ENCODE peak calls at places on chromosome 4, in seven cellular contexts. G is AG09309, A is stromal cell of bone marrow, R is pons, B is iris pigment epithelial cell, Z is EL, J is H4. F is an unnamed sample.
A peak's percentile ranks its signal among the peaks of the same experiment; 100 is the strongest.

GRCh38 chr4:15132739-15133138 is 130.5 kb downstream of the CPEB2 start:
- DNase-seq in G (no peak), A (no peak), R (peak; percentile 98), B (no peak), Z (no peak), J (no peak), F (no peak)

GRCh38 chr4:36394352-36394903 is 113.0 kb downstream of the DTHD1 start:
- DNase-seq in G (no peak), A (no peak), R (peak; percentile 67), B (no peak), Z (no peak), J (no peak), F (no peak)

GRCh38 chr4:6470502-6471302 is 1.7 kb downstream of the PPP2R2C start:
- DNase-seq in G (no peak), A (peak; percentile 13), R (no peak), B (peak; percentile 42), Z (peak; percentile 50), J (peak; percentile 34), F (peak; percentile 96)

GRCh38 chr4:129978315-129978714 is 882.4 kb downstream of the C4orf33 start:
- DNase-seq in G (no peak), A (no peak), R (peak; percentile 42), B (no peak), Z (no peak), J (no peak), F (no peak)

GRCh38 chr4:17809667-17810066 is 890 bp downstream of the DCAF16 start:
- DNase-seq in G (no peak), A (no peak), R (peak; percentile 6), B (no peak), Z (no peak), J (no peak), F (no peak)

GRCh38 chr4:156958276-156959074 is 13.1 kb downstream of the PDGFC start:
- DNase-seq in G (no peak), A (no peak), R (no peak), B (no peak), Z (no peak), J (no peak), F (no peak)

GRCh38 chr4:56330691-56331090 is 56.6 kb downstream of the AASDH start:
- DNase-seq in G (no peak), A (no peak), R (no peak), B (peak; percentile 47), Z (no peak), J (no peak), F (no peak)

GRCh38 chr4:138555107-138555506 is 313.0 kb upstream of the SLC7A11 start:
- DNase-seq in G (no peak), A (no peak), R (no peak), B (no peak), Z (no peak), J (no peak), F (no peak)

GRCh38 chr4:14850374-14851097 is 151.7 kb upstream of the CPEB2 start:
- DNase-seq in G (no peak), A (no peak), R (no peak), B (no peak), Z (no peak), J (no peak), F (no peak)

GRCh38 chr4:37002625-37003024 is 241.9 kb upstream of the NWD2 start:
- DNase-seq in G (no peak), A (no peak), R (no peak), B (no peak), Z (no peak), J (peak; percentile 13), F (no peak)

GRCh38 chr4:73308286-73308685 is 49.7 kb upstream of the ANKRD17 start:
- DNase-seq in G (no peak), A (peak; percentile 13), R (peak; percentile 82), B (peak; percentile 64), Z (peak; percentile 47), J (no peak), F (no peak)

F was measured in osteoblast.